ENCODE peak calls at places on chromosome 17, in nine cellular contexts. U, Y, B, T, I, M, P, R and H are unnamed samples.

GRCh38 chr17:17935321-17936271 is 36.6 kb downstream of the TOM1L2 start:
- DNase-seq in U (no peak), Y (no peak), B (no peak), T (no peak), I (peak; percentile 77), M (no peak), P (no peak), R (no peak), H (no peak)

GRCh38 chr17:78808106-78808635 is 26.1 kb upstream of the CYTH1 start:
- DNase-seq in U (no peak), Y (no peak), B (no peak), T (no peak), I (no peak), M (no peak), P (no peak), R (no peak), H (no peak)

GRCh38 chr17:31571124-31571892 is 179.8 kb downstream of the RAB11FIP4 start:
- DNase-seq in U (no peak), Y (no peak), B (no peak), T (no peak), I (no peak), M (no peak), P (peak; percentile 92), R (no peak), H (peak; percentile 88)

GRCh38 chr17:7834554-7834890 is 505 bp downstream of the KDM6B start:
- DNase-seq in U (peak; percentile 48), Y (peak; percentile 91), B (peak; percentile 64), T (peak; percentile 58), I (peak; percentile 67), M (no peak), P (peak; percentile 74), R (no peak), H (peak; percentile 85)

GRCh38 chr17:1542316-1542715 is 20.3 kb downstream of the PITPNA start:
- DNase-seq in U (no peak), Y (no peak), B (no peak), T (no peak), I (no peak), M (no peak), P (no peak), R (no peak), H (no peak)

GRCh38 chr17:64399071-64399766 is 8.6 kb upstream of the PECAM1 start:
- DNase-seq in U (no peak), Y (no peak), B (no peak), T (no peak), I (peak; percentile 71), M (no peak), P (peak; percentile 22), R (no peak), H (no peak)

GRCh38 chr17:56502120-56502519 is 91.4 kb upstream of the NOG start:
- DNase-seq in U (no peak), Y (no peak), B (no peak), T (no peak), I (no peak), M (no peak), P (no peak), R (no peak), H (no peak)

GRCh38 chr17:43831633-43832032 is 1.3 kb downstream of the MPP3 start:
- DNase-seq in U (no peak), Y (peak; percentile 83), B (no peak), T (no peak), I (no peak), M (no peak), P (peak; percentile 89), R (no peak), H (no peak)

GRCh38 chr17:81332949-81333570 is 38.0 kb upstream of the SLC38A10 start:
- DNase-seq in U (no peak), Y (no peak), B (no peak), T (no peak), I (no peak), M (no peak), P (no peak), R (no peak), H (no peak)

GRCh38 chr17:73600103-73600871 is 44.0 kb downstream of the SDK2 start:
- DNase-seq in U (no peak), Y (no peak), B (no peak), T (no peak), I (no peak), M (no peak), P (peak; percentile 40), R (no peak), H (no peak)

GRCh38 chr17:17313350-17313991 is 10.3 kb downstream of the NT5M start:
- DNase-seq in U (peak; percentile 24), Y (peak; percentile 77), B (peak; percentile 69), T (peak; percentile 38), I (peak; percentile 61), M (peak; percentile 22), P (peak; percentile 56), R (no peak), H (peak; percentile 65)

GRCh38 chr17:60398227-60398959 is 6.5 kb upstream of the USP32 start:
- DNase-seq in U (no peak), Y (no peak), B (no peak), T (no peak), I (no peak), M (no peak), P (no peak), R (no peak), H (no peak)

GRCh38 chr17:73643012-73643845 is 1.0 kb downstream of the SDK2 start:
- DNase-seq in U (no peak), Y (peak; percentile 71), B (peak; percentile 28), T (peak; percentile 66), I (peak; percentile 44), M (peak; percentile 62), P (no peak), R (peak; percentile 65), H (no peak)

GRCh38 chr17:79843475-79843916 is 4.3 kb upstream of the CBX4 start:
- DNase-seq in U (no peak), Y (no peak), B (no peak), T (peak; percentile 29), I (no peak), M (no peak), P (no peak), R (no peak), H (peak; percentile 54)

GRCh38 chr17:49775546-49776260 is 11.8 kb upstream of the FAM117A start:
- DNase-seq in U (no peak), Y (no peak), B (no peak), T (peak; percentile 36), I (no peak), M (no peak), P (no peak), R (no peak), H (peak; percentile 52)

GRCh38 chr17:21353326-21354010 is 22.7 kb upstream of the KCNJ12 start:
- DNase-seq in U (no peak), Y (peak; percentile 40), B (no peak), T (no peak), I (no peak), M (no peak), P (peak; percentile 39), R (no peak), H (no peak)

GRCh38 chr17:29710891-29711418 is 88.2 kb upstream of the CORO6 start:
- DNase-seq in U (no peak), Y (no peak), B (no peak), T (no peak), I (no peak), M (no peak), P (no peak), R (no peak), H (no peak)

GRCh38 chr17:67085406-67085805 is 41.1 kb downstream of the CACNG1 start:
- DNase-seq in U (no peak), Y (no peak), B (no peak), T (no peak), I (no peak), M (no peak), P (no peak), R (no peak), H (no peak)

GRCh38 chr17:68035131-68035522 is 408 bp upstream of the KPNA2 start:
- DNase-seq in U (peak; percentile 80), Y (peak; percentile 97), B (peak; percentile 82), T (peak; percentile 90), I (no peak), M (peak; percentile 94), P (peak; percentile 97), R (peak; percentile 93), H (peak; percentile 94)

GRCh38 chr17:31491794-31492171 is 100.3 kb downstream of the RAB11FIP4 start:
- DNase-seq in U (no peak), Y (no peak), B (no peak), T (no peak), I (no peak), M (no peak), P (no peak), R (no peak), H (no peak)

GRCh38 chr17:53142890-53143289 is 679.8 kb upstream of the KIF2B start:
- DNase-seq in U (no peak), Y (no peak), B (no peak), T (no peak), I (peak; percentile 11), M (no peak), P (no peak), R (no peak), H (no peak)

GRCh38 chr17:2053380-2054261 is 1.3 kb upstream of the HIC1 start:
- DNase-seq in U (peak; percentile 51), Y (peak; percentile 84), B (peak; percentile 75), T (peak; percentile 64), I (peak; percentile 62), M (peak; percentile 73), P (peak; percentile 86), R (peak; percentile 67), H (peak; percentile 66)

GRCh38 chr17:50863221-50863843 is 2.8 kb downstream of the TOB1 start:
- DNase-seq in U (no peak), Y (no peak), B (no peak), T (peak; percentile 46), I (peak; percentile 52), M (peak; percentile 71), P (no peak), R (peak; percentile 35), H (peak; percentile 57)

GRCh38 chr17:56499799-56500388 is 93.6 kb upstream of the NOG start:
- DNase-seq in U (no peak), Y (no peak), B (no peak), T (peak; percentile 16), I (peak; percentile 17), M (no peak), P (no peak), R (peak; percentile 31), H (no peak)

GRCh38 chr17:62925267-62925836 is 40.7 kb upstream of the TANC2 start:
- DNase-seq in U (no peak), Y (no peak), B (no peak), T (no peak), I (no peak), M (no peak), P (no peak), R (no peak), H (no peak)